ENCODE peak calls at places on chromosomes 6 and 20, in nine cellular contexts. S is fibroblast of pulmonary artery, N is endothelial cell, L is nephron progenitor cell, J is IMR-90, B is PC-3, W is foreskin fibroblast, G is cardiac fibroblast, T is body of pancreas. R is an unnamed sample.

GRCh38 chr20:44092551-44093248 is 94.3 kb downstream of the JPH2 start:
- DNase-seq in S (peak; percentile 76), N (peak; percentile 46), L (no peak), J (peak; percentile 49), B (peak; percentile 82), W (peak; percentile 72), G (peak; percentile 67), T (no peak), R (peak; percentile 69)

GRCh38 chr6:14310955-14311354 is 193.4 kb downstream of the CD83 start:
- DNase-seq in S (peak; percentile 11), N (no peak), L (no peak), J (no peak), B (no peak), W (no peak), G (peak; percentile 57), T (peak; percentile 30), R (no peak)

GRCh38 chr6:108564178-108564577 is 3.5 kb downstream of the FOXO3 start:
- DNase-seq in S (peak; percentile 79), N (no peak), L (no peak), J (peak; percentile 98), B (peak; percentile 92), W (peak; percentile 95), G (peak; percentile 73), T (no peak), R (peak; percentile 99)

GRCh38 chr6:31834367-31834703 is 6.8 kb downstream of the HSPA1B start:
- DNase-seq in S (peak; percentile 85), N (peak; percentile 72), L (peak; percentile 82), J (peak; percentile 84), B (peak; percentile 85), W (peak; percentile 96), G (peak; percentile 90), T (peak; percentile 84), R (peak; percentile 88)

GRCh38 chr6:108621117-108621516 is 60.4 kb downstream of the FOXO3 start:
- DNase-seq in S (peak; percentile 49), N (no peak), L (no peak), J (peak; percentile 90), B (peak; percentile 45), W (peak; percentile 96), G (peak; percentile 63), T (peak; percentile 29), R (peak; percentile 98)

GRCh38 chr6:56437171-56437900 is 190.0 kb upstream of the COL21A1 start:
- DNase-seq in S (no peak), N (no peak), L (no peak), J (no peak), B (peak; percentile 81), W (peak; percentile 51), G (no peak), T (no peak), R (peak; percentile 17)

GRCh38 chr6:12280458-12280857 is 9.7 kb upstream of the EDN1 start:
- DNase-seq in S (no peak), N (no peak), L (no peak), J (peak; percentile 59), B (peak; percentile 72), W (peak; percentile 84), G (peak; percentile 29), T (no peak), R (peak; percentile 65)

GRCh38 chr20:58697867-58698703 is 5.5 kb downstream of the NPEPL1 start:
- DNase-seq in S (no peak), N (no peak), L (no peak), J (no peak), B (no peak), W (no peak), G (no peak), T (no peak), R (no peak)

GRCh38 chr6:63560806-63561672 is 11.2 kb upstream of the LOC128125822 start:
- DNase-seq in S (peak; percentile 61), N (no peak), L (no peak), J (peak; percentile 63), B (peak; percentile 67), W (peak; percentile 2), G (peak; percentile 81), T (no peak), R (peak; percentile 60)

GRCh38 chr20:34364013-34364382 is 925 bp downstream of the ITCH start:
- DNase-seq in S (peak; percentile 59), N (no peak), L (no peak), J (peak; percentile 34), B (peak; percentile 49), W (peak; percentile 52), G (peak; percentile 53), T (no peak), R (peak; percentile 56)

GRCh38 chr6:22025468-22026159 is 271.2 kb downstream of the PRL start:
- DNase-seq in S (peak; percentile 98), N (peak; percentile 35), L (peak; percentile 12), J (peak; percentile 81), B (peak; percentile 30), W (peak; percentile 57), G (peak; percentile 89), T (no peak), R (peak; percentile 64)
- TF ChIP-seq CTCF in S (no peak), N (no peak), L (no peak), J (no peak), B (no peak), W (no peak), G (peak; percentile 1), T (no peak), R (no peak)

DNA sequence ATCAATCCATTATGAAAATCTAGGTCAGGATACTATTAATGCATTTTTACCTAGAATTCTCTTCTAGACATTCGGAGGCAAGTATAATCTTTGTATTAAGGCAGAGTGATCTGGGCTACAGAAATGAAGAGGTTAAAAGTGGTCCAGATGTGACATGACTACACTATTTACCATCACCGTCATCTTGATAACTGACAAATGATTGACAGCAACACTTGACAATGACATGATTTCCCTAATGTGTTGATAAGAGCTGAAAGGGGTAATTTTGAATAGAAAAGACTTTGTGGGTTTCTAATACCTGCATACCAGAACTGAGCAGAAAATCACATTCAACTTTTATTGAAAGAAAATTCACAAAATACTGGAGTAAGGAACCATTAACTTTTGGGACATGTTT is 718.9 kb upstream of the MAP3K7 start:
- DNase-seq in S (no peak), N (no peak), L (no peak), J (no peak), B (no peak), W (no peak), G (no peak), T (no peak), R (no peak)
- TF ChIP-seq CTCF in S (no peak), N (no peak), L (no peak), J (no peak), B (no peak), W (no peak), G (no peak), T (no peak), R (no peak)

GRCh38 chr6:143803769-143804540 is 39.2 kb upstream of the LTV1 start:
- DNase-seq in S (no peak), N (no peak), L (no peak), J (no peak), B (no peak), W (no peak), G (no peak), T (no peak), R (no peak)
- TF ChIP-seq CTCF in S (no peak), N (no peak), L (no peak), J (no peak), B (no peak), W (no peak), G (no peak), T (no peak), R (no peak)

DNA sequence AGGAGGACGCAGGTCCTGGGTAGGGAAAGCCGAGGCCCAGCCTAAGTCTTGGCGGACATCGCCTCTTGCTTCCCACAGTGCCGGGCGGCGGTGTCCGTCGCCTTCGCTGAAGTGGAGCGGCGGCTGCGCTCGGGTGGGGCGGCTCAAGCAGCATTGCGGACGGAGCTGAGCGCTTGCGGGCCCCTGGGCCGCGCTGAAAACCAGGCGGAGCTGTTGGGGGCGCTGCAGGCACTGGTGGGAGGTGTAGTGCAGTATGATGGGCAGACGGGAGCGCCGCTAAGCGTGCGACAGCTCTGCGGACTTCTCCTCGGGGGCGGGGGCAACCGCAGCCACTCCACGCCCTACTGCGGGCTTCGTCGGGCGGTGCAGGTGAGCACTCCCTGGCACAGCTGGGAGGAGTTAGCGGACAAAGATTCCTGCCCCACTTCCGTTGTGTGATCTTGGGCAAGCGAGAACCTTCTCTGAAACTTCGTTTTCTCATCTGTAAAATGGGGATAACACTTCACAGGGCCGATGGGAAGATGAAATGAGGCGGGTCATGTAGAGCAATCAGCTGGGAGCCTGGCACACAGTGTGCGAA is 4.3 kb downstream of the PRSS16 start:
- DNase-seq in S (peak; percentile 62), N (peak; percentile 90), L (peak; percentile 87), J (peak; percentile 38), B (peak; percentile 92), W (peak; percentile 70), G (peak; percentile 52), T (peak; percentile 95), R (peak; percentile 64)
- TF ChIP-seq CTCF in S (peak; percentile 23), N (no peak), L (peak; percentile 40), J (peak; percentile 23), B (peak; percentile 70), W (no peak), G (peak; percentile 28), T (peak; percentile 49), R (peak; percentile 40)

DNA sequence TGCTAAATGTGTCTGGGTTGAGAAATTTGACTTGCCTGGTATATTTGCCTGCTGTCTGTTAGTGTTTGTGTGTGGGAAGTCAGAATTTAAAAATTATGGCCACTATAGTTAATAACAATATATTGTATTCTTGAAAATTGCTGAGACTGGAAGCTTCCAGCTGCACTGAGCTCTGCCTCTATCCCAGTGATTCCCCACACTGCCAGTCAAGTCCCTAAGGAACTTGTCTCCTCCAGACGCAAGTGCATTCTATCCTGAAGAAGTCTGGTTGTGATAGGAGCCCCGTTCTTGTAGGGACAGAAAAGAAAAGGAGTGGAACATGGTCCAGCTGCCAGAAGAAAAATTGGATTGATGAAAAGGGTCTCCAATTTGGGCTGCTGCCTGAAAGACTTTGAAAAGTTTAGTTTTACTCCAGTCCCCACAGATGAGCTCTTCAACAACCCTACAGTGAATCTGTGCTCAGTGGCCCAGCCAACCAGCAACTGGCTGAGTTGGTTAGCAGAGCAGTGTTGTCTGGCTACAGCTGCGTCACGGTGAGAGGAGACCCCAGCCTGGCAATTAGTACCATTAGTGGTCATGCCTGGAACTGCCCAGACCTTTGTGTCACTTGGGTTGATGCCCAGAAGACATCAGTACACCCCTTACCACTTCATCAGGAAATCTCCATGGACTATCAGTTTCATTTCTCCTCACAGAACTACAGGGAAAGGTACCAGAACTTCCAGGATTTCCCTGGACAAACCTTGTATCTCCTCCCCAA is 183.1 kb upstream of the MCHR2 start:
- DNase-seq in S (no peak), N (no peak), L (no peak), J (no peak), B (no peak), W (peak; percentile 20), G (no peak), T (no peak), R (peak; percentile 30)
- TF ChIP-seq CTCF in S (no peak), N (no peak), L (no peak), J (no peak), B (no peak), W (no peak), G (no peak), T (no peak), R (no peak)

GRCh38 chr20:51004781-51005180 is 18.1 kb downstream of the KCNG1 start:
- DNase-seq in S (no peak), N (no peak), L (no peak), J (no peak), B (no peak), W (no peak), G (no peak), T (no peak), R (no peak)
- TF ChIP-seq CTCF in S (no peak), N (no peak), L (no peak), J (no peak), B (no peak), W (no peak), G (no peak), T (no peak), R (no peak)

R was measured in fibroblast of mammary gland.